ENCODE peak calls at places on chromosomes 6 and 20, in ten cellular contexts. U is NAMALWA; K is CD8-positive, alpha-beta T cell; I is naive thymus-derived CD8-positive, alpha-beta T cell; N is SHP77; W is GM20000; D is stimulated activated CD4-positive, alpha-beta T cell treated with anti-CD3 and anti-CD28 coated beads, Interleukin-2, amount 100 ng/mL, for 48 hours; O is germinal center; C is GM10248; F is Peyer's patch. A is an unnamed sample.

GRCh38 chr6:71386215-71386614 is 97.6 kb downstream of the OGFRL1 start:
- DNase-seq in U (no peak), K (no peak), I (no peak), N (no peak), W (no peak), D (no peak), O (no peak), C (no peak), F (no peak), A (no peak)

GRCh38 chr20:4835244-4836177 is 113.8 kb downstream of the PRND start:
- DNase-seq in U (no peak), K (no peak), I (no peak), N (no peak), W (no peak), D (no peak), O (no peak), C (no peak), F (no peak), A (no peak)

GRCh38 chr6:51352506-51353029 is 533.9 kb downstream of the TFAP2B start:
- DNase-seq in U (no peak), K (no peak), I (no peak), N (no peak), W (no peak), D (no peak), O (no peak), C (no peak), F (no peak), A (no peak)

GRCh38 chr20:25008388-25009217 is 16.1 kb upstream of the APMAP start:
- DNase-seq in U (no peak), K (no peak), I (no peak), N (no peak), W (no peak), D (no peak), O (no peak), C (no peak), F (peak), A (no peak)

GRCh38 chr6:90024633-90025032 is 130.4 kb downstream of the GJA10 start:
- DNase-seq in U (no peak), K (no peak), I (no peak), N (no peak), W (no peak), D (no peak), O (no peak), C (no peak), F (no peak), A (no peak)

GRCh38 chr6:111758608-111759293 is 114.5 kb downstream of the FYN start:
- DNase-seq in U (no peak), K (peak), I (no peak), N (no peak), W (no peak), D (no peak), O (no peak), C (no peak), F (no peak), A (no peak)

GRCh38 chr6:168877821-168878282 is 375.8 kb downstream of the THBS2 start:
- DNase-seq in U (no peak), K (no peak), I (no peak), N (peak), W (no peak), D (no peak), O (no peak), C (no peak), F (no peak), A (no peak)

GRCh38 chr6:156617376-156617775 is 159.8 kb upstream of the ARID1B start:
- DNase-seq in U (no peak), K (no peak), I (no peak), N (no peak), W (no peak), D (no peak), O (no peak), C (no peak), F (peak), A (peak)

GRCh38 chr20:50278684-50279531 is 88.3 kb downstream of the CEBPB start:
- DNase-seq in U (no peak), K (no peak), I (no peak), N (peak), W (no peak), D (no peak), O (no peak), C (no peak), F (peak), A (no peak)

GRCh38 chr6:52560462-52560861 is 16.4 kb downstream of the TRAM2 start:
- DNase-seq in U (no peak), K (no peak), I (no peak), N (no peak), W (no peak), D (no peak), O (no peak), C (no peak), F (no peak), A (peak)

GRCh38 chr6:106886922-106887797 is 87.4 kb downstream of the CD24 start:
- DNase-seq in U (no peak), K (no peak), I (no peak), N (peak), W (no peak), D (no peak), O (no peak), C (no peak), F (no peak), A (no peak)

GRCh38 chr20:44035924-44036323 is 121.3 kb downstream of the TOX2 start:
- DNase-seq in U (no peak), K (no peak), I (no peak), N (no peak), W (no peak), D (no peak), O (no peak), C (no peak), F (peak), A (no peak)

GRCh38 chr6:116954335-116954734 is 77.3 kb downstream of the RFX6 start:
- DNase-seq in U (no peak), K (no peak), I (no peak), N (no peak), W (no peak), D (no peak), O (no peak), C (no peak), F (no peak), A (no peak)

GRCh38 chr6:38016824-38017223 is 197.3 kb downstream of the ZFAND3 start:
- DNase-seq in U (no peak), K (no peak), I (no peak), N (no peak), W (no peak), D (no peak), O (no peak), C (no peak), F (no peak), A (no peak)

GRCh38 chr6:85353012-85353411 is 96.9 kb upstream of the NT5E start:
- DNase-seq in U (peak), K (no peak), I (no peak), N (no peak), W (no peak), D (no peak), O (no peak), C (no peak), F (no peak), A (no peak)

GRCh38 chr6:111105578-111105977 is 18.3 kb downstream of the SLC16A10 start:
- DNase-seq in U (no peak), K (peak), I (peak), N (peak), W (no peak), D (peak), O (no peak), C (no peak), F (peak), A (peak)

GRCh38 chr20:9919271-9920014 is 80.6 kb upstream of the PAK5 start:
- DNase-seq in U (no peak), K (no peak), I (no peak), N (no peak), W (peak), D (no peak), O (no peak), C (peak), F (no peak), A (no peak)

GRCh38 chr6:44100088-44100550 is 27.1 kb downstream of the MRPL14 start:
- DNase-seq in U (peak), K (no peak), I (no peak), N (peak), W (no peak), D (no peak), O (no peak), C (no peak), F (no peak), A (no peak)

GRCh38 chr6:27755768-27756167 is 156.4 kb downstream of the OR2B2 start:
- DNase-seq in U (peak), K (no peak), I (no peak), N (no peak), W (no peak), D (no peak), O (no peak), C (no peak), F (no peak), A (no peak)

GRCh38 chr6:143570147-143570853 is 58.8 kb upstream of the FUCA2 start:
- DNase-seq in U (no peak), K (no peak), I (no peak), N (no peak), W (no peak), D (no peak), O (no peak), C (no peak), F (no peak), A (no peak)

GRCh38 chr6:4316867-4317400 is 181.6 kb upstream of the ECI2 start:
- DNase-seq in U (peak), K (no peak), I (no peak), N (peak), W (no peak), D (no peak), O (no peak), C (no peak), F (peak), A (peak)

GRCh38 chr6:36349240-36349639 is 12.6 kb upstream of the BNIP5 start:
- DNase-seq in U (peak), K (peak), I (peak), N (peak), W (no peak), D (no peak), O (peak), C (no peak), F (peak), A (no peak)

GRCh38 chr6:85747093-85747492 is 104.4 kb upstream of the SYNCRIP start:
- DNase-seq in U (no peak), K (no peak), I (no peak), N (no peak), W (no peak), D (no peak), O (no peak), C (no peak), F (no peak), A (no peak)

GRCh38 chr6:45586216-45587171 is 208.8 kb upstream of the SUPT3H start:
- DNase-seq in U (no peak), K (peak), I (peak), N (no peak), W (no peak), D (no peak), O (no peak), C (no peak), F (no peak), A (no peak)

GRCh38 chr20:52972965-52973819 is 1.0 kb downstream of the TSHZ2 start:
- DNase-seq in U (no peak), K (peak), I (peak), N (peak), W (no peak), D (peak), O (peak), C (no peak), F (peak), A (no peak)

GRCh38 chr20:51487076-51487475 is 55.4 kb downstream of the NFATC2 start:
- DNase-seq in U (no peak), K (no peak), I (no peak), N (no peak), W (no peak), D (no peak), O (no peak), C (no peak), F (no peak), A (no peak)

GRCh38 chr20:41447026-41447425 is 80.4 kb upstream of the EMILIN3 start:
- DNase-seq in U (no peak), K (no peak), I (no peak), N (no peak), W (no peak), D (no peak), O (no peak), C (no peak), F (no peak), A (no peak)

GRCh38 chr20:59141818-59142581 is 21.6 kb upstream of the ZNF831 start:
- DNase-seq in U (no peak), K (no peak), I (no peak), N (no peak), W (no peak), D (no peak), O (no peak), C (no peak), F (no peak), A (no peak)

GRCh38 chr6:22082278-22082677 is 214.6 kb downstream of the PRL start:
- DNase-seq in U (no peak), K (no peak), I (no peak), N (no peak), W (no peak), D (no peak), O (no peak), C (no peak), F (no peak), A (peak)

GRCh38 chr6:69914015-69914485 is 47.7 kb downstream of the COL19A1 start:
- DNase-seq in U (no peak), K (no peak), I (no peak), N (no peak), W (no peak), D (no peak), O (no peak), C (no peak), F (no peak), A (no peak)

GRCh38 chr20:31695849-31696804 is 26.5 kb downstream of the BCL2L1 start:
- DNase-seq in U (no peak), K (no peak), I (no peak), N (no peak), W (no peak), D (no peak), O (no peak), C (no peak), F (peak), A (no peak)

GRCh38 chr6:1263039-1263849 is 48.7 kb upstream of the FOXQ1 start:
- DNase-seq in U (no peak), K (no peak), I (no peak), N (no peak), W (no peak), D (no peak), O (no peak), C (no peak), F (no peak), A (peak)

GRCh38 chr6:108526739-108527174 is 34.0 kb upstream of the FOXO3 start:
- DNase-seq in U (peak), K (no peak), I (no peak), N (peak), W (peak), D (no peak), O (peak), C (peak), F (no peak), A (no peak)

GRCh38 chr6:33980176-33980805 is 165.6 kb downstream of the GRM4 start:
- DNase-seq in U (no peak), K (no peak), I (no peak), N (no peak), W (no peak), D (no peak), O (no peak), C (no peak), F (no peak), A (no peak)

GRCh38 chr6:137706065-137706422 is 161.0 kb upstream of the TNFAIP3 start:
- DNase-seq in U (no peak), K (no peak), I (no peak), N (no peak), W (no peak), D (no peak), O (no peak), C (no peak), F (no peak), A (no peak)

GRCh38 chr6:48099713-48100675 is 11.0 kb downstream of the PTCHD4 start:
- DNase-seq in U (no peak), K (no peak), I (no peak), N (no peak), W (no peak), D (no peak), O (no peak), C (no peak), F (no peak), A (no peak)